ENCODE peak calls at places on chromosomes 2 and 18, in five cellular contexts. One of them, this sample, is unnamed.
A peak's percentile ranks its signal among the peaks of the same experiment; 100 is the strongest.

GRCh38 chr2:195407782-195408181 is 249.2 kb upstream of the SLC39A10 start:
- DNase-seq in heart left ventricle: no peak
- DNase-seq in endothelial cell: no peak
- DNase-seq in dorsolateral prefrontal cortex: no peak
- DNase-seq in GM06990: no peak
- DNase-seq in this sample: no peak

GRCh38 chr2:25294573-25295462 is 46.9 kb downstream of the DNMT3A start:
- DNase-seq in heart left ventricle: peak; percentile 87
- DNase-seq in endothelial cell: peak; percentile 64
- DNase-seq in dorsolateral prefrontal cortex: peak; percentile 87
- DNase-seq in GM06990: peak; percentile 82
- DNase-seq in this sample: peak; percentile 91

GRCh38 chr2:138373993-138374408 is 127.6 kb upstream of the SPOPL start:
- DNase-seq in heart left ventricle: no peak
- DNase-seq in endothelial cell: no peak
- DNase-seq in dorsolateral prefrontal cortex: no peak
- DNase-seq in GM06990: no peak
- DNase-seq in this sample: no peak

GRCh38 chr2:15471606-15472005 is 89.5 kb downstream of the NBAS start:
- DNase-seq in heart left ventricle: no peak
- DNase-seq in endothelial cell: no peak
- DNase-seq in dorsolateral prefrontal cortex: no peak
- DNase-seq in GM06990: no peak
- DNase-seq in this sample: no peak

GRCh38 chr2:191486584-191487320 is 191.2 kb upstream of the NABP1 start:
- DNase-seq in heart left ventricle: peak; percentile 31
- DNase-seq in endothelial cell: no peak
- DNase-seq in dorsolateral prefrontal cortex: no peak
- DNase-seq in GM06990: no peak
- DNase-seq in this sample: no peak

GRCh38 chr2:215626812-215627281 is 191.0 kb upstream of the FN1 start:
- DNase-seq in heart left ventricle: no peak
- DNase-seq in endothelial cell: no peak
- DNase-seq in dorsolateral prefrontal cortex: no peak
- DNase-seq in GM06990: peak; percentile 20
- DNase-seq in this sample: no peak

GRCh38 chr2:119485336-119486110 is 38.8 kb downstream of the SCTR start:
- DNase-seq in heart left ventricle: peak; percentile 78
- DNase-seq in endothelial cell: no peak
- DNase-seq in dorsolateral prefrontal cortex: no peak
- DNase-seq in GM06990: no peak
- DNase-seq in this sample: peak; percentile 69

GRCh38 chr2:193824474-193824873 is 1629.7 kb upstream of the TMEFF2 start:
- DNase-seq in heart left ventricle: no peak
- DNase-seq in endothelial cell: no peak
- DNase-seq in dorsolateral prefrontal cortex: no peak
- DNase-seq in GM06990: no peak
- DNase-seq in this sample: no peak

GRCh38 chr2:146721486-146721885 is 1123.3 kb upstream of the ACVR2A start:
- DNase-seq in heart left ventricle: no peak
- DNase-seq in endothelial cell: no peak
- DNase-seq in dorsolateral prefrontal cortex: no peak
- DNase-seq in GM06990: no peak
- DNase-seq in this sample: peak; percentile 54

GRCh38 chr2:10712186-10712809 is 9.1 kb upstream of the ATP6V1C2 start:
- DNase-seq in heart left ventricle: no peak
- DNase-seq in endothelial cell: no peak
- DNase-seq in dorsolateral prefrontal cortex: no peak
- DNase-seq in GM06990: no peak
- DNase-seq in this sample: no peak

GRCh38 chr18:28204154-28204553 is 27.2 kb upstream of the CDH2 start:
- DNase-seq in heart left ventricle: no peak
- DNase-seq in endothelial cell: no peak
- DNase-seq in dorsolateral prefrontal cortex: no peak
- DNase-seq in GM06990: no peak
- DNase-seq in this sample: no peak

GRCh38 chr2:7962191-7962590 is 719.7 kb upstream of the ID2 start:
- DNase-seq in heart left ventricle: no peak
- DNase-seq in endothelial cell: no peak
- DNase-seq in dorsolateral prefrontal cortex: no peak
- DNase-seq in GM06990: no peak
- DNase-seq in this sample: no peak

GRCh38 chr18:49778826-49779465 is 34.4 kb downstream of the ACAA2 start:
- DNase-seq in heart left ventricle: no peak
- DNase-seq in endothelial cell: no peak
- DNase-seq in dorsolateral prefrontal cortex: no peak
- DNase-seq in GM06990: no peak
- DNase-seq in this sample: no peak

GRCh38 chr2:211454684-211455083 is 898.3 kb downstream of the CPS1 start:
- DNase-seq in heart left ventricle: no peak
- DNase-seq in endothelial cell: no peak
- DNase-seq in dorsolateral prefrontal cortex: no peak
- DNase-seq in GM06990: no peak
- DNase-seq in this sample: no peak

GRCh38 chr18:37577051-37577611 is 11.5 kb upstream of the CELF4 start:
- DNase-seq in heart left ventricle: peak; percentile 54
- DNase-seq in endothelial cell: no peak
- DNase-seq in dorsolateral prefrontal cortex: no peak
- DNase-seq in GM06990: no peak
- DNase-seq in this sample: no peak

GRCh38 chr18:76764296-76764901 is 58.0 kb upstream of the ZNF236 start:
- DNase-seq in heart left ventricle: no peak
- DNase-seq in endothelial cell: no peak
- DNase-seq in dorsolateral prefrontal cortex: no peak
- DNase-seq in GM06990: no peak
- DNase-seq in this sample: no peak

GRCh38 chr2:162379719-162380580 is 36.0 kb downstream of the GCA start:
- DNase-seq in heart left ventricle: no peak
- DNase-seq in endothelial cell: no peak
- DNase-seq in dorsolateral prefrontal cortex: no peak
- DNase-seq in GM06990: no peak
- DNase-seq in this sample: no peak

GRCh38 chr2:170463206-170463537 is 252.0 kb upstream of the SP5 start:
- DNase-seq in heart left ventricle: no peak
- DNase-seq in endothelial cell: no peak
- DNase-seq in dorsolateral prefrontal cortex: no peak
- DNase-seq in GM06990: no peak
- DNase-seq in this sample: no peak

GRCh38 chr2:112150851-112151250 is 12.7 kb downstream of the FBLN7 start:
- DNase-seq in heart left ventricle: no peak
- DNase-seq in endothelial cell: no peak
- DNase-seq in dorsolateral prefrontal cortex: no peak
- DNase-seq in GM06990: no peak
- DNase-seq in this sample: no peak

GRCh38 chr2:35365859-35366258 is 989.7 kb upstream of the CRIM1 start:
- DNase-seq in heart left ventricle: no peak
- DNase-seq in endothelial cell: no peak
- DNase-seq in dorsolateral prefrontal cortex: no peak
- DNase-seq in GM06990: no peak
- DNase-seq in this sample: no peak

GRCh38 chr2:30511122-30512083 is 64.4 kb downstream of the LCLAT1 start:
- DNase-seq in heart left ventricle: peak; percentile 46
- DNase-seq in endothelial cell: no peak
- DNase-seq in dorsolateral prefrontal cortex: no peak
- DNase-seq in GM06990: no peak
- DNase-seq in this sample: peak; percentile 53

GRCh38 chr18:50374170-50374752 is 585 bp upstream of the SKA1 start:
- DNase-seq in heart left ventricle: no peak
- DNase-seq in endothelial cell: no peak
- DNase-seq in dorsolateral prefrontal cortex: no peak
- DNase-seq in GM06990: no peak
- DNase-seq in this sample: no peak

GRCh38 chr2:84301717-84302116 is 157.4 kb downstream of the SUCLG1 start:
- DNase-seq in heart left ventricle: no peak
- DNase-seq in endothelial cell: no peak
- DNase-seq in dorsolateral prefrontal cortex: no peak
- DNase-seq in GM06990: no peak
- DNase-seq in this sample: no peak

GRCh38 chr2:84300030-84301029 is 158.8 kb downstream of the SUCLG1 start:
- DNase-seq in heart left ventricle: no peak
- DNase-seq in endothelial cell: no peak
- DNase-seq in dorsolateral prefrontal cortex: no peak
- DNase-seq in GM06990: no peak
- DNase-seq in this sample: no peak

GRCh38 chr2:84299211-84299775 is 159.8 kb downstream of the SUCLG1 start:
- DNase-seq in heart left ventricle: no peak
- DNase-seq in endothelial cell: no peak
- DNase-seq in dorsolateral prefrontal cortex: no peak
- DNase-seq in GM06990: no peak
- DNase-seq in this sample: no peak

GRCh38 chr2:84306361-84306760 is 152.7 kb downstream of the SUCLG1 start:
- DNase-seq in heart left ventricle: no peak
- DNase-seq in endothelial cell: no peak
- DNase-seq in dorsolateral prefrontal cortex: no peak
- DNase-seq in GM06990: no peak
- DNase-seq in this sample: no peak

DNA sequence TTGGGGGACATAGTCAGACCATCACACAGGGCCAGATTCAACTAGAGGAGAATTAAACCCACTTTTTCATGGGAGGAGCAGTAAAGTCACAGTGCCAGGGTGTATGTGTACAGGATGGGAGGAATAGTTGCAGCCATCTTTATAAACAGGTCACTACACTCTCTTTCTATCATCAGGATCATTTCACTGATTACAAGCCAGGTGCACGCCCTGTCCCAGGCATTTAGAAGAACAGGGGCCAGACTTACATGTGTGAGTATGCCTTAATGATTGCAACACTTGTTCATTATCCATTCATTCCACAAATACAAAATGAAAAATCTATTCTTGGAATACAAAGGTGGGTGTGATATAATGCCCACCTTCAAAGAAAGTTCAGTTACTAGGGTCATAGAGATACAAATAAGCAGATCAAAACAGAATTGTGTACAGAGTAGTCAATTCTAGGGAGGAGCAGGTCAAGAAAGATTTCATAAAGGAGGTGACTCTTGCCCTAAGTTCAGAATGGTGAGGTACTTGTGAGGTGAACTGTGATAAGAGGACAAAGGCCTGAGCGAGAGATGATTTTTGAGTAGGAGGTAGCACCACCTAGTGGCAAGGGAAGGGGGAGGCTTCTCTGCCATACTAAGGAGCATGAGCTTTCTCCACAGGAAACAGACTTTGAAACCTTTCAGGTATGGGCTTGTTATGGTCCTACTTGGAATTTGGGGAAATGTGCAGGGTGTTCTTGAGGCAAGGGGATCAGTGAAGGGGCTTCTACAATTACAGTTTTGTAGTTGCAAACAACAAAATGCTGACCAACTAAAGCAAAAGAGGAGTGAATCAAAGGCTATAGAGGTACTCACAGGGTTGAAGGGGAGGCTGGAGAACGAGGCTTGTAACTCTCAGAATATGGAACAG is 156.3 kb downstream of the SUCLG1 start:
- DNase-seq in heart left ventricle: no peak
- DNase-seq in endothelial cell: peak; percentile 63
- DNase-seq in dorsolateral prefrontal cortex: peak; percentile 58
- DNase-seq in GM06990: no peak
- DNase-seq in this sample: no peak
- TF ChIP-seq CTCF in heart left ventricle: peak; percentile 75
- TF ChIP-seq CTCF in endothelial cell: peak; percentile 76
- TF ChIP-seq CTCF in dorsolateral prefrontal cortex: peak; percentile 76
- TF ChIP-seq CTCF in GM06990: peak; percentile 85
- TF ChIP-seq CTCF in this sample: peak; percentile 33

DNA sequence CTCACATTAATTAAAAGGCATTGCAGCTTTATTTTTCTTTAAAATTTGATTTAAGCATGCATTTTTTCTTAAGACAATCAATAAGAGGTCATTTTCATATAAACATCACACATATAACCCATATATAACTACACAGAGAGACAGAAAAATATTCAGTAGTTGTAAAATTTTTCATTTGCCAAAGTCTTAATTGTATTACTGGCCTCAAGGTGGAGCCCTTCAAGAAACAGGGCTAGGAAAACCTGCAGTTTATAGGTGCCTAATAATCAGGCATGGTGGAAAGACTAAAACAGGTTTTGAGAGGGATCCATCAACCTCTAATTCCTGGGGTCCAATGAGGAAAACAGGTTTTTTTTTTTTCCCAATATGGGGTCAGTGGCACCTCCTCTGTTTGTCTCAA is 71.3 kb upstream of the ZNF804A start:
- DNase-seq in heart left ventricle: no peak
- DNase-seq in endothelial cell: no peak
- DNase-seq in dorsolateral prefrontal cortex: no peak
- DNase-seq in GM06990: no peak
- DNase-seq in this sample: no peak
- TF ChIP-seq CTCF in heart left ventricle: no peak
- TF ChIP-seq CTCF in endothelial cell: no peak
- TF ChIP-seq CTCF in dorsolateral prefrontal cortex: no peak
- TF ChIP-seq CTCF in GM06990: peak; percentile 6
- TF ChIP-seq CTCF in this sample: no peak

DNA sequence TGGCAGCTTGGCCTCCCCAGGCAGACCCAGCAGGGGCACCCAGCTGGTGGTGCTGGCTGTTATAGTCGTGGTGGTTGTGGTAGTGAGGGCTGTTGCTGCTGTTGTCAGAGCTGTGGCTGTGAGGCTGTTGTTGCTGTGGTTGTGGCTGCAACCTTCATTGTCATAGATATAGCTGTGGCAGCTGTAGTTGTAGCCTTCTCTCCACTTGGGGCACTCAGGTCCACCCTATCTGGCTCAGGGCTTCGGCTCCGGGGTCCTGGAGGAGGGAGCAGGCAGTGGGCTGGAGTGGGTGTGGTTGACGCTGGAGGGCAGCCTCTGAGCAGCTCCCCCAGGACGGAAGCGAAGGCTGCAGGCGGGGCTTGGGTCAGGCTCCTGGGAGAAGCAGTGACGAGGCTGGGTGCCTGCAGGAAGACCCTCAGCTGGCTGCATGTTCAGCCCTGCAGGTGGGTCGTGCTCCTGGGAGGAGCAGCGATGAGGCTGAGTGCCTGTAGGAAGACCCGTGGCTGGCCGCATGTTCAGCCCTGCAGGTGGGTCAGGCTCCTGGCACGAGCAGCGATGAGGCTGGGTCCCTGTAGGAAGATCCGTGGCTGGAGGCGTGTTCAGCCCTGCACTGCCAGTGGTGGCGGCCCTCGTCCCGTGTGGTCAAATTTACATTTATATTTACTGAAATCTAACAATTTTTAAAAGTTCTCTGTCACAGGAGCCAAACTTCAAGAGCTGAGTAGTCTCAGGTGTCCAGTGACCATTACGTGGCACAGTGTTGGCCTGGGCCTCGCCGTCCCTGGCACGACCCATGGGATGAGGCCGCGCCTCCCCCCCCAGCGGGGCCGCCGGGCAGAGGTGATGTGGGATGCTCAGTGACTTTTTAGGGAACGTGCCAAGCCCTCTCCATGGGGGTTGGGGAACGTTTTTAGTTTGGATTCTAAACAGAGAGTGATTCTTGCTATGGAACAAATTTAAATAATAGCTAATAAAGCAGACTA is 79.2 kb upstream of the PXDN start:
- DNase-seq in heart left ventricle: no peak
- DNase-seq in endothelial cell: no peak
- DNase-seq in dorsolateral prefrontal cortex: no peak
- DNase-seq in GM06990: no peak
- DNase-seq in this sample: no peak
- TF ChIP-seq CTCF in heart left ventricle: no peak
- TF ChIP-seq CTCF in endothelial cell: no peak
- TF ChIP-seq CTCF in dorsolateral prefrontal cortex: no peak
- TF ChIP-seq CTCF in GM06990: no peak
- TF ChIP-seq CTCF in this sample: no peak

GRCh38 chr2:54158311-54158710 is 42.9 kb downstream of the ACYP2 start:
- DNase-seq in heart left ventricle: no peak
- DNase-seq in endothelial cell: no peak
- DNase-seq in dorsolateral prefrontal cortex: no peak
- DNase-seq in GM06990: no peak
- DNase-seq in this sample: no peak

GRCh38 chr2:54166121-54166773 is 50.8 kb downstream of the ACYP2 start:
- DNase-seq in heart left ventricle: no peak
- DNase-seq in endothelial cell: no peak
- DNase-seq in dorsolateral prefrontal cortex: no peak
- DNase-seq in GM06990: no peak
- DNase-seq in this sample: no peak

GRCh38 chr2:54161660-54162059 is 46.2 kb downstream of the ACYP2 start:
- DNase-seq in heart left ventricle: no peak
- DNase-seq in endothelial cell: no peak
- DNase-seq in dorsolateral prefrontal cortex: no peak
- DNase-seq in GM06990: no peak
- DNase-seq in this sample: no peak
- TF ChIP-seq CTCF in heart left ventricle: no peak
- TF ChIP-seq CTCF in endothelial cell: no peak
- TF ChIP-seq CTCF in dorsolateral prefrontal cortex: peak; percentile 21
- TF ChIP-seq CTCF in GM06990: no peak
- TF ChIP-seq CTCF in this sample: no peak